ENCODE peak calls at places on chromosomes 6 and 20, in nine cellular contexts. O is uterus, W is A549, C is NB4, G is H1, I is endothelial cell of umbilical vein, F is testis, A is body of pancreas, S is heart left ventricle. L is an unnamed sample.

GRCh38 chr20:33499347-33499746 is 9.5 kb downstream of the CBFA2T2 start:
- DNase-seq in G (no peak), O (no peak), F (no peak), S (no peak), A (no peak), C (no peak), I (no peak), W (no peak), L (no peak)

GRCh38 chr6:132961122-132961521 is 146.8 kb downstream of the RPS12 start:
- DNase-seq in I (peak; percentile 38), O (no peak), C (no peak), W (no peak), G (no peak), S (no peak), F (no peak), A (no peak), L (no peak)

GRCh38 chr6:123529058-123529457 is 107.7 kb downstream of the TRDN start:
- DNase-seq in I (no peak), A (no peak), G (no peak), O (no peak), C (no peak), S (no peak), F (no peak), W (no peak), L (no peak)

GRCh38 chr6:130513770-130514169 is 148.0 kb downstream of the TMEM200A start:
- DNase-seq in S (no peak), C (no peak), O (no peak), I (no peak), A (no peak), W (no peak), F (peak; percentile 49), G (no peak), L (no peak)

GRCh38 chr20:43744121-43744520 is 17.3 kb upstream of the GTSF1L start:
- DNase-seq in I (no peak), F (no peak), G (no peak), S (no peak), A (no peak), O (no peak), W (no peak), C (peak; percentile 72), L (no peak)

GRCh38 chr6:157099912-157100593 is 223.3 kb downstream of the TMEM242 start:
- DNase-seq in C (no peak), I (peak; percentile 65), O (no peak), W (no peak), S (no peak), F (no peak), G (no peak), A (no peak), L (no peak)

GRCh38 chr6:169160091-169160854 is 93.4 kb downstream of the THBS2 start:
- DNase-seq in G (no peak), O (no peak), A (no peak), S (no peak), C (no peak), W (no peak), F (no peak), I (no peak), L (no peak)

GRCh38 chr6:150263765-150264415 is 104.9 kb upstream of the IYD start:
- DNase-seq in A (peak; percentile 7), O (no peak), I (no peak), G (no peak), C (no peak), S (no peak), F (no peak), W (no peak), L (no peak)

GRCh38 chr6:12483712-12484111 is 193.6 kb downstream of the EDN1 start:
- DNase-seq in S (no peak), O (no peak), W (peak; percentile 30), C (peak; percentile 39), I (peak; percentile 90), G (no peak), A (peak; percentile 10), F (no peak), L (no peak)

GRCh38 chr6:56540232-56540631 is 102.5 kb downstream of the DST start:
- DNase-seq in F (no peak), S (no peak), I (no peak), C (peak; percentile 66), W (no peak), G (no peak), O (no peak), A (no peak), L (no peak)

GRCh38 chr20:58963060-58963584 is 17.9 kb upstream of the NELFCD start:
- DNase-seq in W (no peak), F (no peak), A (no peak), S (no peak), C (no peak), G (no peak), O (no peak), I (no peak), L (no peak)

GRCh38 chr6:128158496-128158895 is 257.6 kb upstream of the THEMIS start:
- DNase-seq in G (no peak), I (peak; percentile 77), O (no peak), W (no peak), S (no peak), A (no peak), F (no peak), C (no peak), L (no peak)

GRCh38 chr6:15682965-15683822 is 20.4 kb upstream of the DTNBP1 start:
- DNase-seq in F (no peak), O (no peak), W (no peak), I (no peak), A (no peak), S (no peak), C (peak; percentile 72), G (no peak), L (no peak)

GRCh38 chr6:9647043-9647520 is 767.8 kb downstream of the TFAP2A start:
- DNase-seq in G (no peak), I (no peak), O (no peak), W (no peak), S (no peak), A (no peak), F (no peak), C (no peak), L (no peak)

GRCh38 chr20:2984028-2984501 is 59.4 kb upstream of the GNRH2 start:
- DNase-seq in W (no peak), F (no peak), I (no peak), C (no peak), G (no peak), A (no peak), S (no peak), O (no peak), L (no peak)

GRCh38 chr20:35490736-35491181 is 35.4 kb downstream of the CEP250 start:
- DNase-seq in C (peak; percentile 91), F (no peak), W (no peak), O (no peak), I (no peak), G (no peak), A (peak; percentile 13), S (no peak), L (no peak)

GRCh38 chr6:14365393-14365792 is 247.8 kb downstream of the CD83 start:
- DNase-seq in F (no peak), O (no peak), I (no peak), G (no peak), W (no peak), S (no peak), A (no peak), C (no peak), L (no peak)

GRCh38 chr6:63558270-63558669 is 14.0 kb upstream of the LOC128125822 start:
- DNase-seq in S (no peak), O (no peak), G (no peak), C (no peak), W (no peak), I (no peak), F (no peak), A (no peak), L (no peak)

GRCh38 chr20:34522969-34523871 is 7.0 kb downstream of the DYNLRB1 start:
- DNase-seq in O (peak; percentile 39), C (peak; percentile 81), I (peak; percentile 61), G (no peak), S (no peak), W (peak; percentile 57), F (peak; percentile 68), A (peak; percentile 54), L (peak; percentile 49)

GRCh38 chr6:26457796-26458688 is at the start of gene BTN2A1:
- DNase-seq in O (peak; percentile 86), S (peak; percentile 88), I (peak; percentile 97), A (peak; percentile 84), F (peak; percentile 95), G (peak; percentile 36), W (peak; percentile 83), C (peak; percentile 93), L (peak; percentile 79)
- TF ChIP-seq POLR2A in O (peak; percentile 33), S (peak; percentile 23), I (peak; percentile 18), A (no peak), F (peak; percentile 10), G (peak; percentile 82), W (no peak), C (no peak), L (no peak)

GRCh38 chr20:31701591-31701990 is 21.1 kb downstream of the BCL2L1 start:
- DNase-seq in A (no peak), O (no peak), F (no peak), I (no peak), S (no peak), C (no peak), W (no peak), G (no peak), L (no peak)

GRCh38 chr20:31699801-31700728 is 22.6 kb downstream of the BCL2L1 start:
- DNase-seq in S (no peak), I (no peak), F (no peak), O (no peak), W (no peak), C (no peak), G (no peak), A (no peak), L (no peak)

GRCh38 chr20:31700747-31701146 is 21.9 kb downstream of the BCL2L1 start:
- DNase-seq in W (no peak), A (no peak), C (no peak), O (no peak), G (no peak), I (no peak), S (no peak), F (peak; percentile 28), L (no peak)

GRCh38 chr20:31698243-31698802 is 24.3 kb downstream of the BCL2L1 start:
- DNase-seq in C (no peak), O (no peak), S (no peak), I (no peak), W (no peak), F (no peak), G (no peak), A (no peak), L (no peak)

GRCh38 chr20:31698803-31699718 is 23.6 kb downstream of the BCL2L1 start:
- DNase-seq in I (peak; percentile 96), W (peak; percentile 63), C (peak; percentile 29), O (peak; percentile 67), F (peak; percentile 84), S (peak; percentile 75), G (no peak), A (peak; percentile 68), L (peak; percentile 59)
- TF ChIP-seq POLR2A in I (peak; percentile 42), W (no peak), C (no peak), O (no peak), F (no peak), S (no peak), G (no peak), A (no peak), L (no peak)

GRCh38 chr6:28141500-28142329 is at the start of gene ZKSCAN8:
- DNase-seq in F (peak; percentile 95), S (peak; percentile 75), A (peak; percentile 87), G (peak; percentile 75), O (peak; percentile 75), W (peak; percentile 81), C (peak; percentile 95), I (peak; percentile 88), L (peak; percentile 78)
- TF ChIP-seq POLR2A in F (no peak), S (peak; percentile 31), A (no peak), G (peak; percentile 98), O (no peak), W (peak; percentile 54), C (peak; percentile 76), I (peak; percentile 90), L (no peak)

GRCh38 chr20:23147964-23148720 is 62.0 kb upstream of the CD93 start:
- DNase-seq in C (peak; percentile 91), A (no peak), I (peak; percentile 84), F (no peak), O (no peak), W (peak; percentile 49), S (peak; percentile 42), G (no peak), L (peak; percentile 54)
- TF ChIP-seq POLR2A in C (peak; percentile 13), A (no peak), I (no peak), F (no peak), O (no peak), W (no peak), S (peak; percentile 36), G (no peak), L (no peak)